ENCODE peak calls at places on chromosomes 16 and 17, in four cellular contexts. I, A, G and E are unnamed samples. For H3K9me3, the result is how much of the 10 kb centered on the place peaks cover.

GRCh38 chr17:31627960-31628359 is 231.1 kb downstream of the COPRS start:
- DNase-seq in G (no peak), I (no peak), A (no peak), E (no peak)

GRCh38 chr17:74862108-74862901 is 2.6 kb upstream of the GRIN2C start:
- DNase-seq in G (peak), A (peak), I (no peak), E (peak)

GRCh38 chr16:85460983-85461813 is 151.9 kb upstream of the GSE1 start:
- DNase-seq in I (no peak), A (peak), G (peak), E (no peak)

GRCh38 chr17:63446218-63446980 is at the start of gene CYB561:
- DNase-seq in I (peak), A (peak), G (peak), E (peak)

GRCh38 chr17:78315355-78316114 is 44.3 kb downstream of the SOCS3 start:
- DNase-seq in A (peak), G (peak), I (peak), E (no peak)

GRCh38 chr17:50352693-50353599 is 7.0 kb downstream of the XYLT2 start:
- DNase-seq in G (no peak), A (no peak), I (no peak), E (no peak)

GRCh38 chr17:44533533-44534246 is 23.6 kb upstream of the FZD2 start:
- DNase-seq in A (peak), I (peak), G (peak), E (peak)

GRCh38 chr16:83066011-83066410 is 439.2 kb downstream of the CDH13 start:
- DNase-seq in G (no peak), I (no peak), A (no peak), E (no peak)

GRCh38 chr16:1532081-1532760 is 1.2 kb upstream of the TMEM204 start:
- DNase-seq in I (no peak), A (no peak), G (no peak), E (no peak)

GRCh38 chr17:58741121-58741625 is 14.5 kb upstream of the PPM1E start:
- DNase-seq in I (peak), A (peak), G (no peak), E (no peak)

GRCh38 chr16:30494028-30494427 is 21.5 kb downstream of the ITGAL start:
- DNase-seq in I (no peak), A (no peak), G (no peak), E (no peak)

GRCh38 chr17:58120195-58120822 is 27.9 kb upstream of the OR4D1 start:
- DNase-seq in G (no peak), I (peak), A (peak), E (peak)

GRCh38 chr16:76976101-76976500 is 214.9 kb upstream of the MON1B start:
- DNase-seq in G (no peak), I (no peak), A (no peak), E (no peak)

GRCh38 chr17:40553694-40554534 is 11.4 kb downstream of the CCR7 start:
- DNase-seq in I (no peak), A (peak), G (no peak), E (no peak)

GRCh38 chr17:58083491-58084316 is 485 bp downstream of the DYNLL2 start:
- DNase-seq in A (peak), I (no peak), G (peak), E (peak)

GRCh38 chr17:63480192-63480784 is 3.4 kb downstream of the ACE start:
- DNase-seq in A (no peak), G (no peak), I (no peak), E (no peak)

GRCh38 chr16:13453325-13453724 is 466.6 kb upstream of the ERCC4 start:
- DNase-seq in G (no peak), I (no peak), A (no peak), E (no peak)

GRCh38 chr17:42677921-42678781 is 1.4 kb upstream of the PLEKHH3 start:
- DNase-seq in G (peak), I (peak), A (peak), E (peak)

GRCh38 chr17:1399366-1399678 is 700 bp downstream of the YWHAE start:
- DNase-seq in A (no peak), I (no peak), G (no peak), E (no peak)

GRCh38 chr16:48503779-48504178 is 106.2 kb downstream of the N4BP1 start:
- DNase-seq in I (no peak), G (no peak), A (peak), E (no peak)

GRCh38 chr16:24915019-24915418 is 69.3 kb downstream of the SLC5A11 start:
- DNase-seq in I (no peak), G (no peak), A (no peak), E (no peak)

GRCh38 chr17:49545811-49546545 is 29.7 kb upstream of the NXPH3 start:
- DNase-seq in G (no peak), A (no peak), I (no peak), E (no peak)

GRCh38 chr17:43917348-43918025 is 10.2 kb upstream of the MPP2 start:
- DNase-seq in G (no peak), I (no peak), A (peak), E (peak)

GRCh38 chr16:76932541-76933211 is 258.3 kb upstream of the MON1B start:
- DNase-seq in A (peak), G (no peak), I (no peak), E (no peak)

GRCh38 chr17:9677411-9677810 is 32.1 kb downstream of the USP43 start:
- DNase-seq in G (no peak), I (no peak), A (no peak), E (no peak)

GRCh38 chr16:53435066-53435688 is 906 bp downstream of the RBL2 start:
- DNase-seq in A (peak), G (peak), I (peak), E (peak)

GRCh38 chr16:85808926-85809325 is 9.4 kb downstream of the COX4I1 start:
- DNase-seq in G (no peak), A (no peak), I (no peak), E (no peak)

GRCh38 chr17:27473748-27474609 is 17.7 kb downstream of the KSR1 start:
- DNase-seq in G (no peak), I (no peak), A (peak), E (peak)

GRCh38 chr16:64051826-64052225 is 1070.0 kb downstream of the CDH11 start:
- DNase-seq in G (no peak), A (peak), I (no peak), E (no peak)

GRCh38 chr17:48219605-48220004 is 112.0 kb downstream of the SNX11 start:
- DNase-seq in I (no peak), A (no peak), G (no peak), E (no peak)

GRCh38 chr17:16935786-16936185 is 36.1 kb downstream of the TNFRSF13B start:
- DNase-seq in A (no peak), G (no peak), I (no peak), E (no peak)

DNA sequence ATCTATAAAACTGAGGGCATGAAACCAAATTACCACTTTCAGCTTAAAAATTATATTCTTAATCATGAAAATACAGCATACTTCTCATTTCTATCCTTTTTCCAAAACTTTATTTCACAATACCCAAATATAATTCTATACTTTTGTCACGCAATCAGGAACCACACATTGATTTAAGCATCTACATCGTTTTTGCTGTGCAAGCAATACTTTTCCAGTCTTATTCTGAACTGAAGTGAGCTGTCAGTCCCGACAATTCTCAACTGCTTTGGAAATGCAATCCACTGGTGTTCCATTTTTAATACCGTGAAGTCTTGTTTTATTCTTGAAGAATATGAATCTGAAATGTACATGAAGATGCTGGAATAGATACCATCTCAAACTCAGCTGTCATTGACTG is 60.1 kb upstream of the NOL11 start:
- DNase-seq in G (no peak), A (no peak), I (no peak), E (no peak)
- H3K9me3 ChIP-seq in G (under half), A (under half), I (under half), E (under half)

GRCh38 chr16:68575082-68575481 is 36.0 kb downstream of the ZFP90 start:
- DNase-seq in G (no peak), I (no peak), A (no peak), E (no peak)

GRCh38 chr16:68574479-68574878 is 35.4 kb downstream of the ZFP90 start:
- DNase-seq in A (no peak), I (no peak), G (no peak), E (no peak)

GRCh38 chr16:68577352-68577853 is 38.3 kb downstream of the ZFP90 start:
- DNase-seq in A (no peak), I (no peak), G (no peak), E (no peak)
- H3K9me3 ChIP-seq in A (under half), I (under half), G (half or more), E (under half)

GRCh38 chr16:3305109-3306068 is at the start of the genes TIGD7 and ZNF75A:
- DNase-seq in I (peak), G (peak), A (peak), E (peak)

GRCh38 chr16:3306078-3306477 is 781 bp downstream of the ZNF75A start:
- DNase-seq in G (no peak), A (no peak), I (no peak), E (no peak)

DNA sequence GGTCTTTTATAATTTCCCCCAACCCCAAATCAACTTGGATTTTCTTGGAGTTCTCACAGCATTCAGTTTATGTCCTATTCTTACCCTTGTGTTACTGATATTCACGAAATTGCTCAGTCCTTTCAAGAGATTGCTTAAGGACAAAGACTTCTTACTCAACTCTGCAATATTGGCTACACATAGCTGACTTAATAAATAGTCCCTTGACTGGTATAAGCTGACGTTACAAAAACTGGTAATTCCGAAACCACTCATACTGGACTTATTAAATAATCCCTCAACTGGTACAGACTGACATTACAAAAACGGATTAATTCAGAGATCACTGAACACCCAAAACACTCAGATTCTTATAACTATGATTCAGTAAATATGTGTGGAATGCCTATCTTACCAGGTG is 860 bp downstream of the TIGD7 start:
- DNase-seq in G (no peak), A (peak), I (no peak), E (no peak)
- H3K9me3 ChIP-seq in G (half or more), A (under half), I (under half), E (under half)

DNA sequence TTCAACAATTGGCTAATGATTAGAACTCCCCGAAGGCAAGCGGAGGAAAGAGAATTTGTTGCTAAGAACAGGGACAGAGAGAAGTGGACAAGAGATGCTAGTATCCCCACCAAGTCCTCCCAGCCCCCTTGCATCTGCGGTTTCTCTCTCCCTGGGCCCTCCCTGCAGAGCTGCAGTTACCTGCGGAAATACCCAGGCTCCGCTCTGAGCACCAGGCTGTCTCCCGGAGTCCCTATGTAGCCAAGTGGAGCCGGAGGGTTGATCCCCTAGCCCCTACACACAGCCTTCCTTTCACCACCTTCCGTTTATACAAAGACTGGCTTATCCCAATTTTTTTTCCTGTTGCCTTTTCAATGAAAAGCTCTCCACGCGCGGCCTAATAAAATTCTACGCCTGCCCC is 834.4 kb downstream of the KCNJ2 start:
- DNase-seq in A (no peak), I (no peak), G (no peak), E (no peak)
- H3K9me3 ChIP-seq in A (under half), I (under half), G (under half), E (under half)

GRCh38 chr16:35196313-35196712 is 1736.9 kb downstream of the TP53TG3F start:
- DNase-seq in I (no peak), A (no peak), G (no peak), E (no peak)

GRCh38 chr16:35197656-35198055 is 1738.2 kb downstream of the TP53TG3F start:
- DNase-seq in G (no peak), A (no peak), I (no peak), E (no peak)

GRCh38 chr16:35194681-35195080 is 1735.3 kb downstream of the TP53TG3F start:
- DNase-seq in I (no peak), G (no peak), A (no peak), E (no peak)

GRCh38 chr16:35195173-35195863 is 1735.9 kb downstream of the TP53TG3F start:
- DNase-seq in I (no peak), G (no peak), A (no peak), E (no peak)

GRCh38 chr16:35195864-35196216 is 1736.4 kb downstream of the TP53TG3F start:
- DNase-seq in G (no peak), I (no peak), A (no peak), E (no peak)
- H3K9me3 ChIP-seq in G (under half), I (under half), A (under half), E (under half)

DNA sequence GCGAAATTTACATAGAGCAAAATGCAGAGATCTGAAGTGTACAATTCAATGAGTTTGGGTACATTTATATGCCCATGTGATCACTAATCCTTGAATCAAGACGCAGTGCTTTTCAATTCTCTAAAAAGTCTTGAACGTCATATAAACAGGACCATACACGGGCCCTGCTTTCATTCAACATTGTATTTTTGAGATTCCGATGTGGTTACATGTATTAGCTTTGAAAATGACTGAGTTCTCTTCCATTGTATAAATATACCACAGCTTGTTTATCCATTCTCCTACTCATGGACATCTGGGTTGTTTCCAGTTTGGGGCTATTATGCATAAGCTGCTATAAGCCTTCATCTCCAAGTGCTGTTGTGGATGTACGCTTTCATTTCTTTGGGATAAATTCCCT is 45.5 kb downstream of the ZCCHC14 start:
- DNase-seq in I (no peak), A (no peak), G (no peak), E (no peak)
- H3K9me3 ChIP-seq in I (under half), A (under half), G (under half), E (under half)

DNA sequence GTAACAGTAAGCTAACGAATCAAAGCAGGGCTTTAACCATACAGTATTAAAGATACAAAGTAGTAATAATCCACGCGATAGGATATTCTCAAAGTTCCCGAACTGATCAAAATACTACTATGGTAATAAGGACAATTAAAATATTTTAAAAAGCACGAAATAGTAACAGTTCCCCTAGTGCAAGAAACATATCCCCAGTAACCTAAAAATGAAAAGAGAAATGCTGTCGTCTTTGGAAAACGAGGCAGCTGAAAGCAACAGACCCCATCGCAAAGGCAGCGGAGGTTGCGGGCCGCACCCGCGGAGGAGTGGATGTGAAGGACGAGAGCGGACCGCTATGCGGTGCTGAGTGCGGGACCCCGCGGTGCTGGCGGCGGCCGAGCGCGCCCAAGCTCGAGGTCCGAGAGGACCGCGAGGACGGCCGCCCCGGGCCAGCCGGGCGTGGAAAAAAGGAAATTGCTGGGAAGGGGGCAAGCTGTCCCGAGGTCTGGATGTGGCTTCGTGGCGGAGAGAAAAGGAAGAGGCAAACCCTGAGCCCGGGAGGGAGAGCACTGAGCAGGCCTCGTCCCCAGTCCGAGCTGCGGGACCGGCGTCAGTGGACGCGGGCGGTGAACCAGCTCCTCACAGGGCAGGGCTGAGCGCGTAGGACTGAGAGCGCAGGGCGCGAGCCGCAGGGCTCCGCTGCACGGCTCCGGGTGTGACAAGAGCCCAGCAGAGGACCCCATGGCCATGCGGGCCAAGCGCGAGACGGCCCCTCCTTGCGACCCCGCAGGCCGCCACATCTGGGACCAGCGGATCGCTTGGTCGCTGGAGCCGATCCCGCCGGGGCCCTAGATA is 2.1 kb downstream of the TBX4 start:
- DNase-seq in G (no peak), A (no peak), I (no peak), E (no peak)
- H3K9me3 ChIP-seq in G (under half), A (under half), I (under half), E (under half)

DNA sequence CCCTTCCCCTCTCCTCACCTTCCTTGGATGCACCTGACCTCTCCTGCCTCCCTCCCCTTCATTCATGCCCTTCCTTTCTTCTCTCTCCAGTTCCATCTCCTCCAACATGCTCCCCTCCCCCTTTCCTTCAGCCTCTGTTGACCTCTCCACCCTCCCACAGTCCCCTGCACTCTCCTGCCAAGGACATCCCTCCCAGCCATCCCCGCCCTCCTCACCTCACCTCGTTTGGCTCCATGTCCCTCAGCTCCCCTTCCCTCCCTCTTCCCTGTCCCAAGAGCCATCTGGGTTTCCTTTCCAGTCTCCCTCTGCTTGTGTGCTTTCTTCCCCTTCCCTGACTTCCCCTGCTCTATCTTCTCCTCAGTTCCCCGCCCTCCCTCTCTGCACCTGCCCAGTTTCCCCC is 819.7 kb downstream of the KCNJ18 start:
- DNase-seq in I (no peak), G (no peak), A (no peak), E (no peak)
- H3K9me3 ChIP-seq in I (under half), G (under half), A (under half), E (under half)

GRCh38 chr16:68564367-68564985 is 25.4 kb downstream of the ZFP90 start:
- DNase-seq in A (peak), I (no peak), G (no peak), E (no peak)
- H3K9me3 ChIP-seq in A (under half), I (half or more), G (half or more), E (under half)

DNA sequence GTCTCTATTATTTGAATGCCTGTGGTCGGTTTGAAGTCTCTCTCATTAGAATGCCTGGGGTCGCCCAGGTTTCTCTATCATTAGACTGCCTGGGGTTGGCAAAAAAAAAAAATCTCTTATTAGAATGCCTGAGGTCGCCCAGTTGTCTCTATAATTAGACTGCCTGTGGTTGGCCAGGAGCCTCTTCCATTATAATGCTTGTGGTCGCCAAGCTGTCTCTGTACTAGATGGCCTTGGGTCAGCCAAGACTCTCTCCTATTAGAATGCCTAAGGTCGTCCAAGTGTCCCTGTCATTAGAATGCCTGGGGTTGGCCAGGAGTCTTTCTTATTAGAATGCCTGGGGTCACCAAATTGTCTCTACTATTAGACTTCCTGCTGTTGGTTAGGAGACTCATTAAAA is 2228.4 kb downstream of the TP53TG3F start:
- DNase-seq in I (no peak), G (no peak), A (no peak), E (no peak)
- H3K9me3 ChIP-seq in I (under half), G (under half), A (under half), E (under half)